ENCODE peak calls at places on chromosomes 11 and 22, in seven cellular contexts. T is neuronal stem cell, H is IMR-90, A is trophoblast cell, C is H9, G is mesendoderm, S is mesenchymal stem cell. Z is an unnamed sample.
A peak's percentile ranks its signal among the peaks of the same experiment; 100 is the strongest.

GRCh38 chr11:73838443-73839122 is 38.1 kb downstream of the COA4 start:
- DNase-seq in T (no peak), H (peak; percentile 50), A (peak; percentile 9), C (no peak), G (peak; percentile 73), S (peak; percentile 72), Z (peak; percentile 52)

GRCh38 chr11:38784164-38784563 is 2186.1 kb upstream of the RAG2 start:
- DNase-seq in T (no peak), H (no peak), A (no peak), C (no peak), G (no peak), S (no peak), Z (no peak)

GRCh38 chr11:116517584-116517983 is 255.2 kb downstream of the BUD13 start:
- DNase-seq in T (no peak), H (no peak), A (no peak), C (peak; percentile 12), G (no peak), S (no peak), Z (no peak)

GRCh38 chr11:2089536-2090165 is 49.5 kb downstream of the IGF2 start:
- DNase-seq in T (peak; percentile 20), H (peak; percentile 11), A (peak; percentile 22), C (peak; percentile 81), G (peak; percentile 81), S (peak; percentile 40), Z (peak; percentile 63)

GRCh38 chr22:22923379-22923778 is 35.8 kb downstream of the IGLL5 start:
- DNase-seq in T (no peak), H (no peak), A (no peak), C (no peak), G (no peak), S (no peak), Z (no peak)

GRCh38 chr11:29634248-29634647 is 382.6 kb downstream of the KCNA4 start:
- DNase-seq in T (no peak), H (no peak), A (no peak), C (no peak), G (peak; percentile 23), S (no peak), Z (no peak)

GRCh38 chr22:38569972-38570840 is at the start of gene DMC1:
- DNase-seq in T (peak; percentile 93), H (peak; percentile 69), A (peak; percentile 79), C (peak; percentile 97), G (peak; percentile 97), S (peak; percentile 83), Z (peak; percentile 96)

GRCh38 chr11:76380161-76380976 is 563 bp downstream of the THAP12 start:
- DNase-seq in T (peak; percentile 29), H (peak; percentile 13), A (peak; percentile 51), C (peak; percentile 43), G (peak; percentile 13), S (peak; percentile 42), Z (peak; percentile 55)

GRCh38 chr11:113730887-113731726 is 25.0 kb upstream of the TMPRSS5 start:
- DNase-seq in T (peak; percentile 41), H (peak; percentile 64), A (peak; percentile 65), C (peak; percentile 45), G (peak; percentile 69), S (peak; percentile 52), Z (no peak)

GRCh38 chr22:33180371-33180770 is 122.2 kb upstream of the SYN3 start:
- DNase-seq in T (no peak), H (no peak), A (no peak), C (no peak), G (no peak), S (no peak), Z (no peak)

GRCh38 chr11:33000181-33000580 is 15.5 kb upstream of the DEPDC7 start:
- DNase-seq in T (no peak), H (peak; percentile 89), A (peak; percentile 86), C (no peak), G (no peak), S (peak; percentile 78), Z (no peak)

GRCh38 chr11:134530826-134531225 is 118.8 kb upstream of the B3GAT1 start:
- DNase-seq in T (no peak), H (no peak), A (no peak), C (peak; percentile 18), G (no peak), S (no peak), Z (peak; percentile 43)

DNA sequence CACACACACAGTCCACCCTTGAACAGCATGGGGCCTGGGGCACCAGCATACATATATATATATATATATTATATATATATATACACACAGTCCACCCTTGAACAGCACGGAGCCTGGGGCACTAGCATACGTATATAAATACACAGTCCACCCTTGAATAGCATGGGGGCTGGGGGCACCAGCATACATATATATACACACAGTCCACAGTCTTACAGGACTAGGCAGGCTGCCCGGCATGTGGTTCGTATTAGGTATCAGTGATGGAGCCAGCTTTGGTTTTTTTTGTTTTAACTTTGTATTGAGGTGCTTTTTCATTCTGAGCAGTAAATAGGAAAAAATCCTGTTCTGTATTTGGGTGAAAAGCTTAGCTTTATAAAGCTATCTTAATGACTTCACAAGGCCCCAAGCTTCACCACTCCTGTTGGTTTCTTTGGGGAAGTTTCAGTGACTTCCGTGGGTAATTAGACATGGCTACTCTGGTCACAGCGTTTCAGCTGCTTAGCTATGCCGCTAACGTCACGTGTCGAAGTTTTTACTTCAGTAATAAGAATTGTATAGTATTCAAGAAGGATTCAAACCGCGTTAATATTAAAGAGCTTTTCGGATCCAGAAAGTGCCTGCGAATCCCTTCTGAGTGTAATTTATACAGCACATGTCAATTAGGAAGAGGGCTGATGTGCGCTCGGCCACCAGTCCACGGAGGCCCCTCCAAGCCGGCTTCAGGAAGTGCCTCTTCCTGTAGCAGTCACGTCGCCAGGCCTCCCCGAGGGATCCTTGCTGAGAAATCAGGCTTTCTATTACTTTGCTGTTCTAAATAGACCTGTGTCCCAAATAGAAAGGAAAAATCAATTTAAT is 179.7 kb downstream of the TBC1D22A start:
- DNase-seq in T (no peak), H (peak; percentile 13), A (peak; percentile 49), C (no peak), G (no peak), S (no peak), Z (peak; percentile 27)
- H3K4ac ChIP-seq in T (no peak overlapping the region), H (no peak overlapping the region), A (no peak overlapping the region), C (no peak overlapping the region), G (no peak overlapping the region), S (no peak overlapping the region), Z (no peak overlapping the region)

DNA sequence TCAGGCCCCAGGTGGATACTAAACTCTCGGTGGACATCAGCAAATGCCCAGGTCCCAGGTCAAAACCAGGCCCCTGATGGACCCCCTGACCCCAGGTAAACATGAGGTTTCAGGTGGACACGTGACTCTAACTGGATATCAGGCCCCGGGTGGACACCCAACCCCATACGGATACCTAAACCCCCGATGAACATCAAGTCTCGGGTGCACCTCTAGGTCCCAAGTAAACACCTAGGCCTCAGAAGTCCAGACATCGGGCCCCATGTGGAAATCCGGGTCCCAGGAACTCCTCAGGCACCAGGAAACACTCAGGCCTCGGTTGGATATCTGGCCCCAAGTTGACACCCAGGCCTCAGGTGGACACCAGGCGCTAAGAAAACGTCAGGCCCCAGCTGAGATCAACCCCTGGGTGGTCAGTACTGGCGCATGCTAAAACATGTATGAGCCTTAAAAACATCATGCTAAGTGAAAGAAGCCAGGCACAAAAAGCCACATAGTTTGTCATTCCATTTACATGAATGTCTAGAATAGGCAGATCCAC is 54.4 kb upstream of the SEPTIN5 start:
- DNase-seq in T (no peak), H (no peak), A (no peak), C (no peak), G (no peak), S (no peak), Z (no peak)
- H3K4ac ChIP-seq in T (no peak overlapping the region), H (no peak overlapping the region), A (no peak overlapping the region), C (no peak overlapping the region), G (no peak overlapping the region), S (no peak overlapping the region), Z (no peak overlapping the region)

GRCh38 chr22:37559521-37559900 is 769 bp upstream of the CDC42EP1 start:
- DNase-seq in T (no peak), H (no peak), A (no peak), C (peak; percentile 36), G (peak; percentile 54), S (no peak), Z (no peak)

GRCh38 chr22:37557321-37558001 is 2.8 kb upstream of the CDC42EP1 start:
- DNase-seq in T (no peak), H (no peak), A (no peak), C (peak; percentile 10), G (no peak), S (no peak), Z (no peak)

GRCh38 chr22:37555029-37555428 is 5.3 kb upstream of the CDC42EP1 start:
- DNase-seq in T (no peak), H (no peak), A (no peak), C (no peak), G (no peak), S (no peak), Z (no peak)

GRCh38 chr22:37558815-37559214 is 1.5 kb upstream of the CDC42EP1 start:
- DNase-seq in T (no peak), H (no peak), A (no peak), C (peak; percentile 27), G (no peak), S (no peak), Z (no peak)

DNA sequence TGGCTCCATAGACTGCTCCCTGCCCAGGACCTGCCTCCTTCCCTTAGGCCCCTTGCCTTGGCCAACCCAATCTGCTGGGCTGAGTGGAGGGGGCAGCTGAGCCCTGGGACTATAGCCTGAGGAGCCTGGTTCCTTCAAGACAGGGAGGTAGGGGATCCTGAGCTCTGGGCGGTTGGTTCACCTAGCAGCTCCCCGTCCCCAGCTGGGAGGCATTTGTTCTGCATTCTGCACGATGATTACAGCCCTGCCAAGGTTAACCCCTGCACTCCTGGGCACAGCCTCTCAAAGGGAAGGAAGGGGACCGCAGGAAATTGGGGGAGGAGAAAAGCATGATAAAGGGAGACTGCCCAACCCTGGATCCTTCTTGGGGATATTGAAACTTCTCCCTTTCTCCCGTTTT is 3.5 kb upstream of the CDC42EP1 start:
- DNase-seq in T (no peak), H (no peak), A (no peak), C (peak; percentile 60), G (peak; percentile 83), S (no peak), Z (no peak)
- H3K4ac ChIP-seq in T (no peak overlapping the region), H (peak overlapping the region; percentile 4), A (peak overlapping the region; percentile 19), C (no peak overlapping the region), G (no peak overlapping the region), S (peak overlapping the region; percentile 71), Z (no peak overlapping the region)

GRCh38 chr22:37390075-37390474 is 37.2 kb downstream of the ELFN2 start:
- DNase-seq in T (no peak), H (no peak), A (no peak), C (no peak), G (no peak), S (no peak), Z (no peak)

GRCh38 chr22:37396488-37397084 is 30.7 kb downstream of the ELFN2 start:
- DNase-seq in T (no peak), H (no peak), A (no peak), C (no peak), G (no peak), S (no peak), Z (no peak)

GRCh38 chr22:37394341-37394740 is 32.9 kb downstream of the ELFN2 start:
- DNase-seq in T (no peak), H (no peak), A (peak; percentile 42), C (no peak), G (no peak), S (no peak), Z (no peak)

GRCh38 chr22:37391702-37392101 is 35.6 kb downstream of the ELFN2 start:
- DNase-seq in T (no peak), H (no peak), A (no peak), C (no peak), G (no peak), S (no peak), Z (no peak)

DNA sequence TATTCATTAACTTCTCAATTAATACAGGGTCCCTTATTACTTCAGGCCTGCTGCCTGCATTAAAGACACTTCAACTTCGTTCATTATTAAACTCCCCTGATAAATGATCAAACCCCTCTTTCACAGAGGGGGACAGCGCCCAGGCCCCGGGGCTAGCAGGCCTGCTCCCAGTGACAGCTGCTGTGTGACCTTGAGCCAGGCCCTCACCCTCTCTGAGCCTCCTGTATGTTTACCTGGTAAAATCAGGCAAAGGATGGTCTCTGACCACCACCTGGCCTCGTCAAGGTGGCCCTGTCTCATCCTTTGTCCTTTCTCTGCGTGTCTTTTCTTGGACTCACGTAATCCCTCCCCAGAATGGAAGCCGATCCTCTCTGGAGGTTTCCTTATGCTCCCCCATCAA is 34.4 kb downstream of the ELFN2 start:
- DNase-seq in T (no peak), H (no peak), A (no peak), C (no peak), G (no peak), S (no peak), Z (no peak)
- H3K4ac ChIP-seq in T (no peak overlapping the region), H (no peak overlapping the region), A (no peak overlapping the region), C (no peak overlapping the region), G (no peak overlapping the region), S (no peak overlapping the region), Z (no peak overlapping the region)

Z was measured in H1.